ENCODE peak calls at places on chromosome 5, in five cellular contexts. One of them, this sample, is unnamed.

GRCh38 chr5:124626053-124626452 is 120.4 kb downstream of the ZNF608 start:
- DNase-seq in GM12878: no peak
- DNase-seq in K562: no peak
- DNase-seq in H1: no peak
- DNase-seq in HCT116: no peak
- DNase-seq in this sample: no peak

GRCh38 chr5:177520906-177521513 is 4.2 kb upstream of the DDX41 start:
- DNase-seq in GM12878: no peak
- DNase-seq in H1: no peak
- DNase-seq in HCT116: no peak
- DNase-seq in K562: no peak
- DNase-seq in this sample: no peak

GRCh38 chr5:66554211-66554610 is 42.0 kb upstream of the MAST4 start:
- DNase-seq in HCT116: no peak
- DNase-seq in H1: no peak
- DNase-seq in K562: no peak
- DNase-seq in GM12878: peak; percentile 72
- DNase-seq in this sample: no peak

GRCh38 chr5:168006473-168007130 is 284.8 kb upstream of the WWC1 start:
- DNase-seq in H1: no peak
- DNase-seq in GM12878: no peak
- DNase-seq in K562: no peak
- DNase-seq in HCT116: no peak
- DNase-seq in this sample: no peak

GRCh38 chr5:89930591-89931383 is 478.8 kb downstream of the CETN3 start:
- DNase-seq in K562: no peak
- DNase-seq in HCT116: peak; percentile 45
- DNase-seq in H1: no peak
- DNase-seq in GM12878: peak; percentile 59
- DNase-seq in this sample: peak; percentile 4

GRCh38 chr5:107563957-107564544 is 106.7 kb downstream of the EFNA5 start:
- DNase-seq in K562: no peak
- DNase-seq in HCT116: no peak
- DNase-seq in H1: no peak
- DNase-seq in GM12878: no peak
- DNase-seq in this sample: no peak

GRCh38 chr5:14267166-14267838 is 124.2 kb downstream of the TRIO start:
- DNase-seq in H1: no peak
- DNase-seq in GM12878: no peak
- DNase-seq in K562: peak; percentile 23
- DNase-seq in HCT116: no peak
- DNase-seq in this sample: peak; percentile 25

GRCh38 chr5:91074615-91075014 is 308.5 kb downstream of the ARRDC3 start:
- DNase-seq in HCT116: no peak
- DNase-seq in K562: no peak
- DNase-seq in GM12878: peak; percentile 23
- DNase-seq in H1: no peak
- DNase-seq in this sample: peak; percentile 5

GRCh38 chr5:78530342-78531096 is 118.1 kb downstream of the LHFPL2 start:
- DNase-seq in GM12878: no peak
- DNase-seq in H1: no peak
- DNase-seq in K562: peak; percentile 34
- DNase-seq in HCT116: no peak
- DNase-seq in this sample: no peak

GRCh38 chr5:158364367-158364766 is 505.4 kb upstream of the CLINT1 start:
- DNase-seq in HCT116: no peak
- DNase-seq in GM12878: no peak
- DNase-seq in H1: no peak
- DNase-seq in K562: no peak
- DNase-seq in this sample: no peak

GRCh38 chr5:133309981-133310630 is 258.3 kb downstream of the HSPA4 start:
- DNase-seq in H1: no peak
- DNase-seq in GM12878: no peak
- DNase-seq in HCT116: no peak
- DNase-seq in K562: no peak
- DNase-seq in this sample: no peak
- TF ChIP-seq CEBPB in H1: no peak
- TF ChIP-seq CEBPB in GM12878: no peak
- TF ChIP-seq CEBPB in HCT116: no peak
- TF ChIP-seq CEBPB in K562: no peak
- TF ChIP-seq CEBPB in this sample: no peak

GRCh38 chr5:173188280-173188679 is 43.9 kb downstream of the BNIP1 start:
- DNase-seq in H1: no peak
- DNase-seq in GM12878: no peak
- DNase-seq in HCT116: no peak
- DNase-seq in K562: no peak
- DNase-seq in this sample: no peak

GRCh38 chr5:173191015-173191414 is 44.0 kb downstream of the NKX2-5 start:
- DNase-seq in HCT116: no peak
- DNase-seq in GM12878: no peak
- DNase-seq in H1: no peak
- DNase-seq in K562: no peak
- DNase-seq in this sample: no peak

GRCh38 chr5:173191561-173191960 is 43.4 kb downstream of the NKX2-5 start:
- DNase-seq in HCT116: no peak
- DNase-seq in K562: no peak
- DNase-seq in H1: no peak
- DNase-seq in GM12878: no peak
- DNase-seq in this sample: no peak

GRCh38 chr5:173187054-173187743 is 42.9 kb downstream of the BNIP1 start:
- DNase-seq in K562: no peak
- DNase-seq in HCT116: peak; percentile 12
- DNase-seq in H1: peak; percentile 19
- DNase-seq in GM12878: no peak
- DNase-seq in this sample: peak; percentile 15
- TF ChIP-seq ZNF274 in K562: no peak
- TF ChIP-seq ZNF274 in HCT116: no peak
- TF ChIP-seq ZNF274 in H1: no peak
- TF ChIP-seq ZNF274 in GM12878: no peak
- TF ChIP-seq ZNF274 in this sample: no peak

GRCh38 chr5:150132740-150133139 is 22.9 kb downstream of the PDGFRB start:
- DNase-seq in K562: no peak
- DNase-seq in HCT116: no peak
- DNase-seq in H1: no peak
- DNase-seq in GM12878: no peak
- DNase-seq in this sample: no peak

GRCh38 chr5:150134198-150134588 is 21.5 kb downstream of the PDGFRB start:
- DNase-seq in H1: no peak
- DNase-seq in GM12878: no peak
- DNase-seq in HCT116: no peak
- DNase-seq in K562: no peak
- DNase-seq in this sample: no peak

GRCh38 chr5:150131978-150132694 is 23.5 kb downstream of the PDGFRB start:
- DNase-seq in HCT116: no peak
- DNase-seq in K562: no peak
- DNase-seq in H1: no peak
- DNase-seq in GM12878: no peak
- DNase-seq in this sample: no peak

GRCh38 chr5:150135557-150135956 is 20.1 kb downstream of the PDGFRB start:
- DNase-seq in HCT116: no peak
- DNase-seq in GM12878: no peak
- DNase-seq in K562: no peak
- DNase-seq in H1: no peak
- DNase-seq in this sample: no peak

GRCh38 chr5:150133581-150134197 is 22.0 kb downstream of the PDGFRB start:
- DNase-seq in GM12878: no peak
- DNase-seq in H1: no peak
- DNase-seq in HCT116: no peak
- DNase-seq in K562: no peak
- DNase-seq in this sample: no peak
- TF ChIP-seq CEBPB in GM12878: no peak
- TF ChIP-seq CEBPB in H1: no peak
- TF ChIP-seq CEBPB in HCT116: no peak
- TF ChIP-seq CEBPB in K562: no peak
- TF ChIP-seq CEBPB in this sample: no peak

DNA sequence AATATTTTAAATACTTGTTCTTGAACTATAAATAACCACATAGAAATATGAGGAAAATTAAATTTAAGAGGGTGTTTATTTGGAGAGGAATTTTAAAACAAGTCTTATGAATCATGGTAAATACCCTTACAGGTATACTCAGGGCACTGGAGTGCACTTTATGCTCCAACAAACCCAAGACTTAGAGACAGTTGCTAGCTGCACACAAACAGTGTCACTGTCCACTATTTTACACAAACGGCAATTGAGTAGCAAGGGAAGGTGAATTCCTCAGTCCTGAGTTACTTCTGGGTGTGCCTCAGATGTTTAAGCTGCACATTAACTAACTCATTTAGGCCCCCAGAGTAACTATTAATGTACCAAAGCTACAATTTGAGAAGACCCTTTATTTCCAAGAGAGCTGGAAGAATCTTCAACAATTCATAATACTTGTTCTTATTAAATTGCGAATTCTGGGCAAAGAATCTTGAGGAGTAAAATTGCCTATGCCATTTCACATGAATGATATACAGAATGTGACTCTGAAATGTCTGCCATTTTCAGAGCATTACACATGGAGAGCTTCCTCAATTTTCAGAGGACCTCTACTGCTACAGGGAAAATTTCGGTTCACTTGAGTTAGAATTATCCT is 371.2 kb downstream of the PDE4D start:
- DNase-seq in H1: no peak
- DNase-seq in K562: no peak
- DNase-seq in GM12878: no peak
- DNase-seq in HCT116: no peak
- DNase-seq in this sample: no peak
- TF ChIP-seq ZNF274 in H1: no peak
- TF ChIP-seq ZNF274 in K562: no peak
- TF ChIP-seq ZNF274 in GM12878: no peak
- TF ChIP-seq ZNF274 in HCT116: no peak
- TF ChIP-seq ZNF274 in this sample: no peak

GRCh38 chr5:135393229-135393628 is 5.8 kb downstream of the MACROH2A1 start:
- DNase-seq in K562: no peak
- DNase-seq in HCT116: no peak
- DNase-seq in H1: no peak
- DNase-seq in GM12878: no peak
- DNase-seq in this sample: no peak

GRCh38 chr5:135391869-135392255 is 7.2 kb downstream of the MACROH2A1 start:
- DNase-seq in K562: no peak
- DNase-seq in GM12878: no peak
- DNase-seq in HCT116: no peak
- DNase-seq in H1: no peak
- DNase-seq in this sample: no peak

GRCh38 chr5:135393691-135394090 is 5.3 kb downstream of the MACROH2A1 start:
- DNase-seq in K562: no peak
- DNase-seq in HCT116: no peak
- DNase-seq in GM12878: no peak
- DNase-seq in H1: no peak
- DNase-seq in this sample: no peak

GRCh38 chr5:135391123-135391868 is 7.7 kb downstream of the MACROH2A1 start:
- DNase-seq in HCT116: no peak
- DNase-seq in H1: no peak
- DNase-seq in K562: no peak
- DNase-seq in GM12878: no peak
- DNase-seq in this sample: peak; percentile 10

GRCh38 chr5:135392256-135392655 is 6.8 kb downstream of the MACROH2A1 start:
- DNase-seq in K562: no peak
- DNase-seq in H1: no peak
- DNase-seq in HCT116: no peak
- DNase-seq in GM12878: no peak
- DNase-seq in this sample: no peak
- TF ChIP-seq CEBPB in K562: no peak
- TF ChIP-seq CEBPB in H1: no peak
- TF ChIP-seq CEBPB in HCT116: no peak
- TF ChIP-seq CEBPB in GM12878: no peak
- TF ChIP-seq CEBPB in this sample: no peak

DNA sequence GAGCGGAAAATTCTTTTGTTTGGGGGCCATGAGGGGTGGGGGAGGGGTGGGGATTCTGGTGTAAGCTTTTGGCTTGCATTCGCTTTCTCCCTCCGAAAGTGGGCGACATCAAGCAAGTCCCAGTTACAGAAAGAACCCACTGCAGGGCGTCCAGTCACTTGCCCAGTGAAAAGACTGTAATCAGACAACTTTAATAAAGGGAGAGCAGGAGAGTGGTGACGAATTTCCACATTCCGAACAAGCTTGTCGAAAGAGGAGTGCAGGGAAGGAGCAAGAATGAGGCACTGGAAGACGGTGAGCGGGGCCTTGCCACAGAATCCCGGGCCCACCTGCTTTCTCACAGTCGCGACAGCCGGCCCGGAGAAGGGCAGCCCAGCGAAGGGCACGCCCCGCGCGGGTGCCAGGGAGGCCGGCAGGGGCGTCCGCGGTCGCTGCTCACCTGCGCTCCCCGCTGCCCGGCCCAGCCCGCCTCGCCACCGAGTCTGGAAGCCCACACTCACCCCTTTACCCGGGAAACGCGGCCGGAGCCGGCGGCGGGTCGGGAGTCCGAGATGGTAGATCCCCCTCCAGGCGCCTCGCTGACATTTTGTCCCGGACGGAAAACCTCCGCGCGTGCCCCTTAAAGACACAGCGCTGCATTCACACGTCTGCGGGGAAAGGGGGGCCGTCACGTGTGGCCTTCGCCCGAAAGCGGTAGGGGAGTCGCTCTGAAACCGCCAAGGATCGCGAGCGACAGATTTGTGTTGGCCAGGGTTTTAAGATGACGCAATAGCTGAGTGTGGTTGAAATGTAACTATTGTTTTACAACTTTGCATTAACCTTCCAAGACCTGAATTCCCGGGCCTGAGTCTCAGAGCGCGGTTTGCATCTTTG is at the start of gene ZBED3:
- DNase-seq in HCT116: peak; percentile 71
- DNase-seq in H1: no peak
- DNase-seq in K562: no peak
- DNase-seq in GM12878: peak; percentile 30
- DNase-seq in this sample: peak; percentile 87
- TF ChIP-seq ZNF274 in HCT116: no peak
- TF ChIP-seq ZNF274 in H1: no peak
- TF ChIP-seq ZNF274 in K562: no peak
- TF ChIP-seq ZNF274 in GM12878: no peak
- TF ChIP-seq ZNF274 in this sample: peak; percentile 61